ENCODE peak calls at places on chromosomes 16 and 17, in four cellular contexts. One of them, this sample, is unnamed.

GRCh38 chr17:36463916-36464764 is 22.3 kb upstream of the ZNHIT3 start:
- DNase-seq in NCI-H1092 treated with DMSO at 0.1 percent for 48 hours: no peak
- DNase-seq in activated naive CD4-positive, alpha-beta T cell treated with anti-CD3 and anti-CD28 coated beads, Interleukin-2, amount 50 U/mL, for 16 hours: peak
- DNase-seq in effector memory CD8-positive, alpha-beta T cell: peak
- DNase-seq in this sample: no peak

GRCh38 chr16:81647527-81647926 is 131.6 kb upstream of the PLCG2 start:
- DNase-seq in NCI-H1092 treated with DMSO at 0.1 percent for 48 hours: no peak
- DNase-seq in effector memory CD8-positive, alpha-beta T cell: no peak
- DNase-seq in activated naive CD4-positive, alpha-beta T cell treated with anti-CD3 and anti-CD28 coated beads, Interleukin-2, amount 50 U/mL, for 16 hours: no peak
- DNase-seq in this sample: no peak

GRCh38 chr16:87582221-87582965 is 19.9 kb upstream of the JPH3 start:
- DNase-seq in activated naive CD4-positive, alpha-beta T cell treated with anti-CD3 and anti-CD28 coated beads, Interleukin-2, amount 50 U/mL, for 16 hours: no peak
- DNase-seq in NCI-H1092 treated with DMSO at 0.1 percent for 48 hours: no peak
- DNase-seq in effector memory CD8-positive, alpha-beta T cell: no peak
- DNase-seq in this sample: no peak

GRCh38 chr17:31390748-31391495 is 553 bp upstream of the RAB11FIP4 start:
- DNase-seq in NCI-H1092 treated with DMSO at 0.1 percent for 48 hours: no peak
- DNase-seq in effector memory CD8-positive, alpha-beta T cell: no peak
- DNase-seq in activated naive CD4-positive, alpha-beta T cell treated with anti-CD3 and anti-CD28 coated beads, Interleukin-2, amount 50 U/mL, for 16 hours: no peak
- DNase-seq in this sample: peak

GRCh38 chr17:66531826-66532439 is 229.5 kb downstream of the PRKCA start:
- DNase-seq in activated naive CD4-positive, alpha-beta T cell treated with anti-CD3 and anti-CD28 coated beads, Interleukin-2, amount 50 U/mL, for 16 hours: no peak
- DNase-seq in effector memory CD8-positive, alpha-beta T cell: no peak
- DNase-seq in NCI-H1092 treated with DMSO at 0.1 percent for 48 hours: no peak
- DNase-seq in this sample: no peak

GRCh38 chr16:63922563-63922962 is 1199.3 kb downstream of the CDH11 start:
- DNase-seq in activated naive CD4-positive, alpha-beta T cell treated with anti-CD3 and anti-CD28 coated beads, Interleukin-2, amount 50 U/mL, for 16 hours: no peak
- DNase-seq in NCI-H1092 treated with DMSO at 0.1 percent for 48 hours: no peak
- DNase-seq in effector memory CD8-positive, alpha-beta T cell: no peak
- DNase-seq in this sample: no peak

GRCh38 chr17:12927541-12928425 is 90.0 kb downstream of the ELAC2 start:
- DNase-seq in effector memory CD8-positive, alpha-beta T cell: no peak
- DNase-seq in NCI-H1092 treated with DMSO at 0.1 percent for 48 hours: no peak
- DNase-seq in activated naive CD4-positive, alpha-beta T cell treated with anti-CD3 and anti-CD28 coated beads, Interleukin-2, amount 50 U/mL, for 16 hours: no peak
- DNase-seq in this sample: no peak

GRCh38 chr16:89575247-89576172 is at the start of gene CPNE7:
- DNase-seq in NCI-H1092 treated with DMSO at 0.1 percent for 48 hours: no peak
- DNase-seq in effector memory CD8-positive, alpha-beta T cell: no peak
- DNase-seq in activated naive CD4-positive, alpha-beta T cell treated with anti-CD3 and anti-CD28 coated beads, Interleukin-2, amount 50 U/mL, for 16 hours: no peak
- DNase-seq in this sample: peak

GRCh38 chr16:376817-377418 is 4.9 kb downstream of the PGAP6 start:
- DNase-seq in NCI-H1092 treated with DMSO at 0.1 percent for 48 hours: no peak
- DNase-seq in activated naive CD4-positive, alpha-beta T cell treated with anti-CD3 and anti-CD28 coated beads, Interleukin-2, amount 50 U/mL, for 16 hours: no peak
- DNase-seq in effector memory CD8-positive, alpha-beta T cell: no peak
- DNase-seq in this sample: no peak

GRCh38 chr17:14361470-14361869 is 60.6 kb downstream of the HS3ST3B1 start:
- DNase-seq in NCI-H1092 treated with DMSO at 0.1 percent for 48 hours: no peak
- DNase-seq in activated naive CD4-positive, alpha-beta T cell treated with anti-CD3 and anti-CD28 coated beads, Interleukin-2, amount 50 U/mL, for 16 hours: no peak
- DNase-seq in effector memory CD8-positive, alpha-beta T cell: no peak
- DNase-seq in this sample: no peak

GRCh38 chr17:56172517-56172982 is 19.3 kb downstream of the ANKFN1 start:
- DNase-seq in effector memory CD8-positive, alpha-beta T cell: no peak
- DNase-seq in activated naive CD4-positive, alpha-beta T cell treated with anti-CD3 and anti-CD28 coated beads, Interleukin-2, amount 50 U/mL, for 16 hours: no peak
- DNase-seq in NCI-H1092 treated with DMSO at 0.1 percent for 48 hours: peak
- DNase-seq in this sample: peak

GRCh38 chr17:15469260-15469659 is 1.8 kb upstream of the CDRT4 start:
- DNase-seq in activated naive CD4-positive, alpha-beta T cell treated with anti-CD3 and anti-CD28 coated beads, Interleukin-2, amount 50 U/mL, for 16 hours: no peak
- DNase-seq in effector memory CD8-positive, alpha-beta T cell: no peak
- DNase-seq in NCI-H1092 treated with DMSO at 0.1 percent for 48 hours: peak
- DNase-seq in this sample: no peak

GRCh38 chr16:27918755-27919154 is 144.8 kb downstream of the GSG1L start:
- DNase-seq in effector memory CD8-positive, alpha-beta T cell: no peak
- DNase-seq in NCI-H1092 treated with DMSO at 0.1 percent for 48 hours: no peak
- DNase-seq in activated naive CD4-positive, alpha-beta T cell treated with anti-CD3 and anti-CD28 coated beads, Interleukin-2, amount 50 U/mL, for 16 hours: no peak
- DNase-seq in this sample: no peak

GRCh38 chr16:1124291-1124690 is 28.2 kb upstream of the C1QTNF8 start:
- DNase-seq in NCI-H1092 treated with DMSO at 0.1 percent for 48 hours: no peak
- DNase-seq in effector memory CD8-positive, alpha-beta T cell: no peak
- DNase-seq in activated naive CD4-positive, alpha-beta T cell treated with anti-CD3 and anti-CD28 coated beads, Interleukin-2, amount 50 U/mL, for 16 hours: no peak
- DNase-seq in this sample: no peak

GRCh38 chr16:69542974-69543373 is 22.8 kb upstream of the NFAT5 start:
- DNase-seq in effector memory CD8-positive, alpha-beta T cell: no peak
- DNase-seq in activated naive CD4-positive, alpha-beta T cell treated with anti-CD3 and anti-CD28 coated beads, Interleukin-2, amount 50 U/mL, for 16 hours: no peak
- DNase-seq in NCI-H1092 treated with DMSO at 0.1 percent for 48 hours: no peak
- DNase-seq in this sample: no peak

GRCh38 chr17:36722903-36723263 is 121.5 kb downstream of the MRM1 start:
- DNase-seq in effector memory CD8-positive, alpha-beta T cell: no peak
- DNase-seq in NCI-H1092 treated with DMSO at 0.1 percent for 48 hours: no peak
- DNase-seq in activated naive CD4-positive, alpha-beta T cell treated with anti-CD3 and anti-CD28 coated beads, Interleukin-2, amount 50 U/mL, for 16 hours: no peak
- DNase-seq in this sample: no peak

GRCh38 chr16:4379001-4379688 is 7.5 kb downstream of the VASN start:
- DNase-seq in activated naive CD4-positive, alpha-beta T cell treated with anti-CD3 and anti-CD28 coated beads, Interleukin-2, amount 50 U/mL, for 16 hours: no peak
- DNase-seq in effector memory CD8-positive, alpha-beta T cell: no peak
- DNase-seq in NCI-H1092 treated with DMSO at 0.1 percent for 48 hours: no peak
- DNase-seq in this sample: no peak

GRCh38 chr17:64221679-64222078 is 41.4 kb downstream of the TEX2 start:
- DNase-seq in NCI-H1092 treated with DMSO at 0.1 percent for 48 hours: no peak
- DNase-seq in effector memory CD8-positive, alpha-beta T cell: no peak
- DNase-seq in activated naive CD4-positive, alpha-beta T cell treated with anti-CD3 and anti-CD28 coated beads, Interleukin-2, amount 50 U/mL, for 16 hours: no peak
- DNase-seq in this sample: no peak

GRCh38 chr17:39547713-39548478 is 59.8 kb downstream of the NEUROD2 start:
- DNase-seq in effector memory CD8-positive, alpha-beta T cell: peak
- DNase-seq in activated naive CD4-positive, alpha-beta T cell treated with anti-CD3 and anti-CD28 coated beads, Interleukin-2, amount 50 U/mL, for 16 hours: peak
- DNase-seq in NCI-H1092 treated with DMSO at 0.1 percent for 48 hours: peak
- DNase-seq in this sample: peak

GRCh38 chr16:55508271-55508921 is 476 bp upstream of the LPCAT2 start:
- DNase-seq in activated naive CD4-positive, alpha-beta T cell treated with anti-CD3 and anti-CD28 coated beads, Interleukin-2, amount 50 U/mL, for 16 hours: no peak
- DNase-seq in NCI-H1092 treated with DMSO at 0.1 percent for 48 hours: no peak
- DNase-seq in effector memory CD8-positive, alpha-beta T cell: no peak
- DNase-seq in this sample: no peak

GRCh38 chr17:73769480-73769879 is 125.2 kb upstream of the SDK2 start:
- DNase-seq in effector memory CD8-positive, alpha-beta T cell: no peak
- DNase-seq in activated naive CD4-positive, alpha-beta T cell treated with anti-CD3 and anti-CD28 coated beads, Interleukin-2, amount 50 U/mL, for 16 hours: no peak
- DNase-seq in NCI-H1092 treated with DMSO at 0.1 percent for 48 hours: no peak
- DNase-seq in this sample: no peak

GRCh38 chr16:1392826-1393225 is 21.7 kb downstream of the UNKL start:
- DNase-seq in effector memory CD8-positive, alpha-beta T cell: no peak
- DNase-seq in activated naive CD4-positive, alpha-beta T cell treated with anti-CD3 and anti-CD28 coated beads, Interleukin-2, amount 50 U/mL, for 16 hours: no peak
- DNase-seq in NCI-H1092 treated with DMSO at 0.1 percent for 48 hours: no peak
- DNase-seq in this sample: no peak

GRCh38 chr17:68229619-68230018 is 18.2 kb upstream of the AMZ2 start:
- DNase-seq in effector memory CD8-positive, alpha-beta T cell: no peak
- DNase-seq in activated naive CD4-positive, alpha-beta T cell treated with anti-CD3 and anti-CD28 coated beads, Interleukin-2, amount 50 U/mL, for 16 hours: no peak
- DNase-seq in NCI-H1092 treated with DMSO at 0.1 percent for 48 hours: no peak
- DNase-seq in this sample: no peak

GRCh38 chr17:32558997-32559650 is 72.3 kb downstream of the CDK5R1 start:
- DNase-seq in activated naive CD4-positive, alpha-beta T cell treated with anti-CD3 and anti-CD28 coated beads, Interleukin-2, amount 50 U/mL, for 16 hours: no peak
- DNase-seq in effector memory CD8-positive, alpha-beta T cell: no peak
- DNase-seq in NCI-H1092 treated with DMSO at 0.1 percent for 48 hours: no peak
- DNase-seq in this sample: no peak

GRCh38 chr17:43092891-43093290 is 32.3 kb downstream of the BRCA1 start:
- DNase-seq in effector memory CD8-positive, alpha-beta T cell: no peak
- DNase-seq in activated naive CD4-positive, alpha-beta T cell treated with anti-CD3 and anti-CD28 coated beads, Interleukin-2, amount 50 U/mL, for 16 hours: no peak
- DNase-seq in NCI-H1092 treated with DMSO at 0.1 percent for 48 hours: no peak
- DNase-seq in this sample: no peak